ENCODE peak calls at places on chromosomes 4 and X, in four cellular contexts. U, Y, M and F are unnamed samples.

GRCh38 chr4:109730294-109731051 is 603 bp upstream of the PLA2G12A start:
- DNase-seq in Y (peak), U (no peak), M (no peak), F (peak)

GRCh38 chrX:72045552-72046277 is 86.0 kb downstream of the RTL5 start:
- DNase-seq in M (no peak), Y (no peak), U (no peak), F (no peak)

GRCh38 chr4:95867919-95868318 is 28.0 kb downstream of the PDHA2 start:
- DNase-seq in U (no peak), Y (no peak), M (no peak), F (no peak)

GRCh38 chr4:33649015-33649414 is 2595.3 kb downstream of the ARAP2 start:
- DNase-seq in M (no peak), Y (peak), U (no peak), F (no peak)

GRCh38 chr4:19130836-19131235 is 1109.3 kb upstream of the LCORL start:
- DNase-seq in M (no peak), Y (peak), U (no peak), F (no peak)

GRCh38 chr4:80184791-80185756 is 12.2 kb upstream of the PRDM8 start:
- DNase-seq in M (peak), U (peak), Y (peak), F (no peak)

GRCh38 chr4:166903408-166903807 is 330.9 kb downstream of the SPOCK3 start:
- DNase-seq in U (no peak), Y (no peak), M (no peak), F (no peak)

GRCh38 chr4:140681201-140681600 is 75.0 kb downstream of the TBC1D9 start:
- DNase-seq in Y (no peak), M (no peak), U (no peak), F (no peak)

GRCh38 chrX:71256051-71256450 is 2.1 kb upstream of the ZMYM3 start:
- DNase-seq in M (no peak), Y (no peak), U (no peak), F (no peak)

GRCh38 chrX:153546386-153546785 is 28.9 kb downstream of the ATP2B3 start:
- DNase-seq in U (no peak), Y (no peak), M (no peak), F (no peak)

GRCh38 chr4:148735432-148736155 is 293.4 kb upstream of the NR3C2 start:
- DNase-seq in Y (no peak), M (no peak), U (peak), F (no peak)

GRCh38 chr4:47839259-47839658 is 1.4 kb upstream of the CORIN start:
- DNase-seq in M (peak), Y (peak), U (peak), F (peak)

GRCh38 chr4:47837582-47838294 is at the start of gene CORIN:
- DNase-seq in U (peak), M (no peak), Y (no peak), F (no peak)

GRCh38 chr4:47840291-47840690 is 2.4 kb upstream of the CORIN start:
- DNase-seq in M (no peak), U (no peak), Y (peak), F (no peak)

GRCh38 chr4:47836655-47837581 is 949 bp downstream of the CORIN start:
- DNase-seq in U (peak), Y (peak), M (peak), F (peak)

DNA sequence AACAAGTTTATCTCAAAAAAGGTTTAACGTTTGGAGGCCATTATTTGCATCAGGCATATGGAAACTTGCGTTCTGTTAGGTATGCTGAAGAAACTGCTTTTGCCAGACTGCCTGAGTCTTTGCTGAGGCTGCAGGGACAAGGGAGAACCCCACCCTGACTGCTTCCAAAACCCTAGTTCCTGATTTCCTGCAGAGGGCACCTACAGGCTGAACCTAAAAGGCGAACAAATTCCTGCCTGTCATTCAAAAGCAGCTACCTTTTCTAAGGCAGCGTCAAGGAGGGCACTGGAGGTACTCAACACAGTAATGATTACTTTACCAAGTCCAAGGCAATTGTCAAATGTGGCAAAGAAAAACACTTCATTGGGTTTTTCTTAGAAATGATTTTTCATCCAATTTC is 578 bp upstream of the CORIN start:
- DNase-seq in Y (peak), U (no peak), M (no peak), F (no peak)
- TF ChIP-seq CTCF in Y (no peak), U (no peak), M (no peak), F (no peak)

GRCh38 chr4:28378109-28378830 is 1517.6 kb downstream of the STIM2 start:
- DNase-seq in U (no peak), Y (no peak), M (no peak), F (no peak)
- TF ChIP-seq CTCF in U (no peak), Y (peak), M (no peak), F (no peak)

GRCh38 chrX:52271212-52271611 is 86.5 kb downstream of the MAGED4 start:
- DNase-seq in M (no peak), U (no peak), Y (peak), F (no peak)
- TF ChIP-seq CTCF in M (no peak), U (peak), Y (peak), F (no peak)

GRCh38 chr4:11028334-11028733 is 343.8 kb upstream of the CLNK start:
- DNase-seq in M (no peak), Y (no peak), U (no peak), F (no peak)
- TF ChIP-seq CTCF in M (no peak), Y (no peak), U (no peak), F (no peak)